ENCODE peak calls at places on chromosomes 12 and 14, in eight cellular contexts. E, D, Y, W, S, C, X and R are unnamed samples.
A peak's percentile ranks its signal among the peaks of the same experiment; 100 is the strongest.

GRCh38 chr12:1918875-1919236 is 404 bp upstream of the CACNA2D4 start:
- DNase-seq in D (no peak), X (no peak), S (no peak), E (no peak), Y (no peak), W (peak; percentile 43), C (no peak), R (no peak)

GRCh38 chr12:128259556-128260070 is 7.4 kb upstream of the TMEM132C start:
- DNase-seq in D (peak; percentile 65), C (no peak), X (no peak), Y (peak; percentile 51), W (no peak), S (no peak), E (peak; percentile 50), R (no peak)

GRCh38 chr12:57552306-57552651 is 2.4 kb downstream of the KIF5A start:
- DNase-seq in S (no peak), W (no peak), E (no peak), X (no peak), Y (no peak), D (no peak), C (no peak), R (no peak)

GRCh38 chr12:65754744-65755595 is 69.3 kb upstream of the HMGA2 start:
- DNase-seq in X (no peak), C (no peak), W (no peak), D (no peak), E (no peak), Y (no peak), S (no peak), R (peak; percentile 4)

GRCh38 chr14:65472189-65472588 is 59.7 kb downstream of the FUT8 start:
- DNase-seq in Y (no peak), W (no peak), X (no peak), C (no peak), E (no peak), D (peak; percentile 22), S (no peak), R (no peak)

GRCh38 chr12:19915392-19916192 is 452.7 kb upstream of the PDE3A start:
- DNase-seq in S (no peak), X (no peak), C (no peak), D (peak; percentile 31), Y (no peak), W (no peak), E (peak; percentile 57), R (peak; percentile 49)

GRCh38 chr12:77510985-77511384 is 319.7 kb upstream of the NAV3 start:
- DNase-seq in E (no peak), S (no peak), X (no peak), D (no peak), W (no peak), C (no peak), Y (no peak), R (no peak)

GRCh38 chr12:4270670-4271432 is 2.7 kb upstream of the CCND2 start:
- DNase-seq in S (no peak), Y (peak; percentile 37), W (peak; percentile 86), C (peak; percentile 60), E (peak; percentile 29), X (no peak), D (no peak), R (no peak)

GRCh38 chr12:117030187-117030896 is 68.9 kb downstream of the TESC start:
- DNase-seq in D (no peak), X (no peak), S (no peak), E (no peak), Y (peak; percentile 51), C (no peak), W (no peak), R (no peak)

GRCh38 chr12:83318386-83318971 is 631.8 kb downstream of the TMTC2 start:
- DNase-seq in E (peak; percentile 27), C (no peak), S (no peak), X (no peak), W (no peak), Y (no peak), D (no peak), R (peak; percentile 42)

GRCh38 chr14:35879654-35880249 is 53.6 kb downstream of the BRMS1L start:
- DNase-seq in Y (no peak), D (peak; percentile 55), C (peak; percentile 19), W (no peak), S (no peak), X (no peak), E (peak; percentile 50), R (peak; percentile 6)

GRCh38 chr12:116476227-116476852 is 82.8 kb upstream of the MAP1LC3B2 start:
- DNase-seq in S (no peak), D (no peak), W (no peak), Y (peak; percentile 50), C (no peak), X (no peak), E (no peak), R (no peak)

GRCh38 chr14:30143617-30144016 is 216.0 kb upstream of the PRKD1 start:
- DNase-seq in E (peak; percentile 14), S (no peak), C (no peak), Y (no peak), W (no peak), X (no peak), D (no peak), R (peak; percentile 40)

GRCh38 chr14:31477248-31477647 is 10.6 kb downstream of the GPR33 start:
- DNase-seq in C (no peak), W (no peak), E (no peak), D (no peak), X (no peak), Y (no peak), S (no peak), R (no peak)

GRCh38 chr12:7787574-7788315 is 1.5 kb upstream of the NANOG start:
- DNase-seq in C (no peak), S (no peak), W (no peak), X (no peak), E (peak; percentile 6), Y (peak; percentile 34), D (no peak), R (no peak)

DNA sequence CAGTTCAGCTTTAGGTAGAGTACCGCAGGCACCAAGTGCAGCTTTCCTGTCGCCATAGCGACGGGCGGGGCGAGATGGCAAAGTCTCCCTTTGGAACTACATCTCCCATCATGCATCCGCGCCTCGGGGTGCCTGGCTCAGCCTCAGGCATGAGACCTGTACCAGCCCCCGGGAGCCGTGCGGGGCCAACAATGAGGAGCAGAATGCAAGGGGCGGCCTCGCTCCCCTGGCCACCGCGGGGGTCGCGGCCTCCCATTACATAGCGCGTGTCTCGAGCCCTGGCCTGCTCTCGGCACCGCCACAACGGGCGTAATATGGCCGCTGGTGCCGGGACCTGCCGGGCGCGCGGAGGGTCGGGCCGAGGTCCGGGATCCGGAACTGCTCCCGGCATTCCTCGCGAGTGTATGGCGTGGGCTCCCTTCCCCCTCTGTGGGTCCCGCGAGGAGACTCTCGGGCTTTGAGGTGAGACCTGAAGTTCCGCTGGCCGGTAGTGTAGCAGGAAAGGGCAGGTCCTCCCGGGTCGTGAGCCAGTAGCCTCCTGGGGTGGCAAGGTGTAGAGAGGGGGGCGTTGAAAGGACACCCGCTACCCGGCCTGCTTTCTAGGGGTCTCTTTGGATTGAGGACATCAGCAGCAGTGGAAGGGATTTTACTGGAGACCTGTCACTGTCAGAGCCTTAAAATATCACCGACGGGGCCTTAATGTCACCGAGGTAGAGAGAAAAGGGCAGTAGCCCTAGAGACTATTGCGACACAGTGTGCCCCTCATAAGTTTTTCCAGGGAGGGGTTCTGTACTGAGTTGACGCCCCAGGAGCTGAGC is at the start of gene THTPA:
- DNase-seq in E (peak; percentile 95), Y (peak; percentile 92), W (peak; percentile 96), S (peak; percentile 58), C (peak; percentile 92), X (peak; percentile 93), D (peak; percentile 96), R (peak; percentile 74)
- H3K4me3 ChIP-seq in E (peak within 1 kb of the TSS; percentile 88), Y (peak within 1 kb of the TSS; percentile 72), W (peak within 1 kb of the TSS; percentile 91), S (peak within 1 kb of the TSS; percentile 86), C (peak within 1 kb of the TSS; percentile 84), X (peak within 1 kb of the TSS; percentile 71), D (peak within 1 kb of the TSS; percentile 74), R (peak within 1 kb of the TSS; percentile 87)

DNA sequence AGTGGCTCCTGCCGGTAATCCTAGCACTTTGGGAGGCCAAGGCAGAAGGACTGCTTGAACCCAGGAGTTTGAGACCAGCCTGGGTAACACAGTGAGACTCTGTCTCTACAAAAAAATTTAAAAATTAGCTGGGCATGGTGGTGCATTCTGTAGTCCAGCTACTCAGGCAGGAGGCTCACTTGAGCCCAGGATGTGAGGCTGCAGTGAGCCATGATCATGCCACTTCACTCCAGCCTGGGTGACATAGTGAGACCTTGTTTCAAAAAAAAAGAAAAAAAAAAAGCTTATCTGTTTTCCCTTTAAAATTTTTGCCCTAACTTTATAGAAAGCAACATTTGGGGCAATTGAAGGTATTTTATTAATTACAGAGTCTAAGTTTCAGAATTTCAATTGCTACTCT is 486.0 kb downstream of the BCAT1 start:
- DNase-seq in Y (no peak), E (no peak), C (no peak), X (no peak), D (no peak), S (no peak), W (no peak), R (no peak)
- H3K4me1 ChIP-seq in Y (no peaks in the 10 kb centered on the region), E (no peaks in the 10 kb centered on the region), C (no peaks in the 10 kb centered on the region), X (no peaks in the 10 kb centered on the region), D (peaks cover 5% of the 10 kb centered on the region), S (no peaks in the 10 kb centered on the region), W (peaks cover under 1% of the 10 kb centered on the region), R (no peaks in the 10 kb centered on the region)

GRCh38 chr12:126767334-126767733 is 1499.6 kb upstream of the TMEM132C start:
- DNase-seq in W (no peak), E (no peak), C (no peak), X (no peak), Y (no peak), D (no peak), S (no peak), R (no peak)
- H3K9me3 ChIP-seq in W (peaks cover 14% of the 10 kb centered on the region), E (no peaks in the 10 kb centered on the region), C (no peaks in the 10 kb centered on the region), X (no peaks in the 10 kb centered on the region), Y (no peaks in the 10 kb centered on the region), D (peaks cover 9% of the 10 kb centered on the region), S (peaks cover 20% of the 10 kb centered on the region), R (no peaks in the 10 kb centered on the region)

GRCh38 chr12:12804432-12804886 is 8.7 kb upstream of the DDX47 start:
- DNase-seq in E (peak; percentile 96), D (no peak), C (no peak), Y (no peak), S (no peak), W (no peak), X (no peak), R (peak; percentile 96)

GRCh38 chr12:12801649-12802048 is 11.5 kb upstream of the DDX47 start:
- DNase-seq in S (no peak), C (no peak), X (no peak), Y (no peak), W (no peak), D (no peak), E (peak; percentile 22), R (no peak)

GRCh38 chr12:12806784-12807516 is 6.2 kb upstream of the DDX47 start:
- DNase-seq in E (no peak), S (no peak), W (no peak), Y (no peak), C (no peak), D (no peak), X (no peak), R (no peak)

GRCh38 chr12:12803186-12803585 is 10.0 kb upstream of the DDX47 start:
- DNase-seq in C (no peak), D (no peak), W (peak; percentile 68), S (no peak), X (peak; percentile 90), Y (peak; percentile 45), E (peak; percentile 95), R (peak; percentile 89)

DNA sequence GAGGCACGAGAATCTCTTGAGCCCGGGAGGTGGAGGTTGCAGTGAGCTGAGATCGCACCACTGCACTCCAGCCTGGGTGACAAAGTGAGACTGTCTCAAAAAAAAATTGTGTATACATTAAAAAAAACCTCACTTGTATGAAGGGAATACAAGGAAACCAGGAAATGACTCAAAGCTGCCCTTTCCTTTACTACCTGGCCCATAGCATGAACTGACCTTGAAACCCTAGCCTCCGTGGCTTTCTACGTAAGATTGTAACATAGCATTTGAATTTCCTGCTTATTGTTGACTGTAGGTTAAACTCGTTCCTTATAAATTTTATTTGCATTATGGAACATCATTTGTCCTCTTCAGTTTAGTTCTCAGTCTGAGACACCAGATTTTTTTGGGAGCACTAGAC is 9.1 kb upstream of the DDX47 start:
- DNase-seq in E (peak; percentile 46), W (no peak), Y (no peak), D (no peak), S (no peak), C (no peak), X (no peak), R (no peak)
- H3K4me3 ChIP-seq in E (peak overlapping the region; percentile 28), W (no peak overlapping the region), Y (no peak overlapping the region), D (no peak overlapping the region), S (no peak overlapping the region), C (no peak overlapping the region), X (no peak overlapping the region), R (peak overlapping the region; percentile 34)